ENCODE peak calls at places on chromosomes 3 and 15, in seven cellular contexts. L is H9, K is heart right ventricle, G is lung, S is OCI-LY7, Q is cardiac muscle cell, E is upper lobe of right lung. Z is an unnamed sample. For H3K4me1, the result is how much of the 10 kb centered on the place peaks cover.

GRCh38 chr3:126373682-126374601 is 16.7 kb upstream of the KLF15 start:
- DNase-seq in L (no peak), K (no peak), G (peak), S (no peak), Q (peak), E (peak), Z (no peak)

GRCh38 chr15:70147178-70147760 is 49.6 kb upstream of the TLE3 start:
- DNase-seq in L (no peak), K (no peak), G (no peak), S (no peak), Q (no peak), E (no peak), Z (no peak)

GRCh38 chr15:97750071-97750470 is 210.4 kb upstream of the ARRDC4 start:
- DNase-seq in L (no peak), K (no peak), G (no peak), S (no peak), Q (no peak), E (no peak), Z (no peak)

GRCh38 chr3:162141232-162141631 is 644.6 kb downstream of the OTOL1 start:
- DNase-seq in L (no peak), K (no peak), G (no peak), S (no peak), Q (peak), E (no peak), Z (no peak)

GRCh38 chr3:127445581-127446368 is 144.8 kb downstream of the TPRA1 start:
- DNase-seq in L (peak), K (no peak), G (no peak), S (no peak), Q (no peak), E (peak), Z (no peak)

GRCh38 chr3:141789281-141789680 is 26.1 kb downstream of the GRK7 start:
- DNase-seq in L (no peak), K (no peak), G (no peak), S (peak), Q (no peak), E (no peak), Z (no peak)

GRCh38 chr3:25171118-25171912 is 256.7 kb upstream of the RARB start:
- DNase-seq in L (no peak), K (no peak), G (no peak), S (no peak), Q (no peak), E (no peak), Z (no peak)

GRCh38 chr15:101172421-101173097 is 79.3 kb downstream of the CHSY1 start:
- DNase-seq in L (no peak), K (no peak), G (no peak), S (no peak), Q (peak), E (no peak), Z (no peak)

GRCh38 chr3:55624238-55624637 is 137.1 kb upstream of the WNT5A start:
- DNase-seq in L (no peak), K (no peak), G (peak), S (no peak), Q (no peak), E (no peak), Z (no peak)

GRCh38 chr3:5197022-5197421 is 9.5 kb downstream of the EDEM1 start:
- DNase-seq in L (no peak), K (no peak), G (no peak), S (no peak), Q (peak), E (no peak), Z (no peak)

GRCh38 chr3:5197470-5198312 is 10.2 kb downstream of the EDEM1 start:
- DNase-seq in L (no peak), K (no peak), G (no peak), S (peak), Q (peak), E (no peak), Z (no peak)

GRCh38 chr3:5198313-5198677 is 10.8 kb downstream of the EDEM1 start:
- DNase-seq in L (no peak), K (no peak), G (no peak), S (no peak), Q (no peak), E (no peak), Z (no peak)

GRCh38 chr3:5201536-5201935 is 14.0 kb downstream of the EDEM1 start:
- DNase-seq in L (no peak), K (no peak), G (no peak), S (no peak), Q (no peak), E (no peak), Z (no peak)

GRCh38 chr3:5198986-5199731 is 11.7 kb downstream of the EDEM1 start:
- DNase-seq in L (no peak), K (no peak), G (no peak), S (no peak), Q (no peak), E (no peak), Z (no peak)
- H3K4me1 ChIP-seq in L (under half), K (under half), G (under half), S (half or more), Q (under half), E (half or more), Z (under half)

GRCh38 chr3:29291262-29291981 is 10.6 kb downstream of the RBMS3 start:
- DNase-seq in L (no peak), K (no peak), G (no peak), S (no peak), Q (no peak), E (no peak), Z (no peak)
- H3K4me1 ChIP-seq in L (under half), K (under half), G (under half), S (under half), Q (under half), E (under half), Z (under half)

GRCh38 chr3:152283492-152284381 is 15.0 kb downstream of the MBNL1 start:
- DNase-seq in L (no peak), K (no peak), G (no peak), S (no peak), Q (no peak), E (no peak), Z (no peak)
- H3K4me1 ChIP-seq in L (under half), K (half or more), G (under half), S (half or more), Q (half or more), E (half or more), Z (under half)

GRCh38 chr3:23832523-23832922 is 26.8 kb downstream of the UBE2E1 start:
- DNase-seq in L (no peak), K (no peak), G (no peak), S (no peak), Q (no peak), E (no peak), Z (no peak)

GRCh38 chr3:23836536-23837230 is 30.9 kb downstream of the UBE2E1 start:
- DNase-seq in L (no peak), K (no peak), G (no peak), S (no peak), Q (no peak), E (no peak), Z (no peak)

GRCh38 chr3:23835807-23836206 is 30.1 kb downstream of the UBE2E1 start:
- DNase-seq in L (no peak), K (no peak), G (no peak), S (no peak), Q (no peak), E (no peak), Z (no peak)

GRCh38 chr3:23834082-23834870 is 28.5 kb downstream of the UBE2E1 start:
- DNase-seq in L (no peak), K (no peak), G (no peak), S (peak), Q (no peak), E (no peak), Z (no peak)

DNA sequence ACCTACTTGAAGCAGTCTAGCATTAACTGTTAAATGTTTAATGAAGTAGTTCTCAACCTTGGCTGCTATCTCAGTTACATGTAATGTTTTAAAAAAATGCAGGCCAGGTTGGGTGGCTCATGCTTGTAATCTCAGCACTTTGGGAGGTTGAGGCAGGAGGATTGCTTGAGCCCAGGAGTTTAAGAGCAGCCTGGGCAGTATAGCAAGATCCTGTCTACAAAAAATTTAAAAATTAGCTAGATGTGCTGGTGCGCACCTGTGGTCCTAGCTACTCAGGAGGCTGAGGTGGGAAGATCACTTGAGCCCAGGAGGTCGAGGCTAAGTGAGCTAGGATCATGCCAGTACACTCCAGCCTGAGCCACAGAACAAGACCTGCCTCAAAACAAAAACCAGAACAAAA is 29.3 kb downstream of the UBE2E1 start:
- DNase-seq in L (no peak), K (no peak), G (no peak), S (no peak), Q (no peak), E (no peak), Z (no peak)
- H3K4me1 ChIP-seq in L (under half), K (under half), G (under half), S (under half), Q (under half), E (under half), Z (under half)

DNA sequence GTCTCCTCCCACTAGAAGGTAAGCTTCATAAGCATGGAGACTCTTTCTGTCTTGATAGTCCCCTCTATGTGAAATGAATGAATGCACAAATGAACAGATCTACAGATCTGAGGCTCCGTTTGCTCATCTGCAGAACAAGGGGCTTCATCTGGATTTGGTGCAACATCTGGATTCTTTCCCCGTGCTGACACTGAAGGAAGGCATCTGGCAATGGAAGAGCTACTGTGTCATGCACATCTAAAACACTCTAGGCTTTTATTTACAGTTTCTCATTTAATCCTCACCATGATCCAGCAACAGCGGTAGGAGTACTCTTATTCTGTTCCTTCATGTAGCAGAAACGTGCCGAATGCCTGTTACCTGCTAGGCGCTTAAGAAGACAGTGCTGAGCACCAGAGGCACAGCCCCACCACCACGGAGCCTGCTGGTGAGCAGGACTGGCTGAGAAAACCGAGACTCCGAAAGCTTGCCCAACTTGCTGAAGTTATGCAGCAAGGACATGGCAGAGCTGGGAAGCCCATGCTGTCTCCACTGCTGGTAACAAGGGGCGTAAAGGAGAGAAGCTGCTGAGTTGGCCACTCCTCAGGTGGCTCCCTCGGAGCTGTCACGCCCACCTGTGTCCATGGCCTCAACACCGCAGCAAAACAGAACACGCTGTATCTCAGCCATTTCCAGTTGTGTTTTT is 31.1 kb downstream of the LSM3 start:
- DNase-seq in L (no peak), K (no peak), G (no peak), S (no peak), Q (peak), E (no peak), Z (no peak)
- H3K4me1 ChIP-seq in L (under half), K (under half), G (under half), S (under half), Q (under half), E (under half), Z (under half)

DNA sequence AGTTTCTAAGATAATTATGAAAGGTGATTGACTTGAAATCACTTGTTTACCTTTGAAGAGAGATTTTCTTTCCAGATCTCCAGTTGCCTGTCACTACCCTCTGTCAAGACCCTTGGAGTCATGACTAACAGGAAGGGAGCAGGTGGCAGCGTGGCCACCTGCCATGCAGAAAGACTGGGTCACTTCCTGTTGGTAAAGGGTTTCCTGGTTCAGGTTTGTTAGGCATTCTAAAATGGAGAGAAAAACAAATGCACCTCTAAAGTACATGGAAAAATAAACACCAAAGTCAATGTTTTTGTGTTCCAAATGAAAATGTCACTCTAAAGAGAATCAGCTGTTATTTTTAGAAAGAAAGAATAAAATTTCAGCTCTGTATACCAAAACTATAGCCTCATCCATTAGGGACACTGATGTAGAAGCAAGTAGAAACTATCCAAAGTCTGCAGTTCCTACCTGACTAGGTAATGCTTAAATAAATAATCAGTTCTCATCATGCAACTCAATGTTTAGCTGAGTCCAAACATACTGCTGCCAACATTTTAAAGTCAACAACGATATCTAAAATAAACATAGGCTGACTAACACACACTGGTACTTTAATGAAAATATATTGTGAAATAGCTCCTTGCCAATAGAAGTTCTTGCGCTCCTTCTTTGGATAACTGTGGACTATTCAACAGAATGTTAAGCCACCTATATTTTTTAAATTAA is 23.9 kb upstream of the TM4SF1 start:
- DNase-seq in L (no peak), K (no peak), G (no peak), S (peak), Q (peak), E (peak), Z (peak)
- H3K4me1 ChIP-seq in L (under half), K (under half), G (under half), S (under half), Q (under half), E (under half), Z (under half)

GRCh38 chr3:72440491-72440890 is 407.8 kb downstream of the SHQ1 start:
- DNase-seq in L (no peak), K (no peak), G (no peak), S (peak), Q (no peak), E (no peak), Z (no peak)
- H3K4me1 ChIP-seq in L (under half), K (under half), G (under half), S (half or more), Q (under half), E (under half), Z (under half)

GRCh38 chr3:38458796-38459498 is 5.3 kb downstream of the ACVR2B start:
- DNase-seq in L (no peak), K (peak), G (peak), S (no peak), Q (peak), E (peak), Z (peak)
- H3K4me1 ChIP-seq in L (under half), K (half or more), G (under half), S (under half), Q (under half), E (under half), Z (under half)

DNA sequence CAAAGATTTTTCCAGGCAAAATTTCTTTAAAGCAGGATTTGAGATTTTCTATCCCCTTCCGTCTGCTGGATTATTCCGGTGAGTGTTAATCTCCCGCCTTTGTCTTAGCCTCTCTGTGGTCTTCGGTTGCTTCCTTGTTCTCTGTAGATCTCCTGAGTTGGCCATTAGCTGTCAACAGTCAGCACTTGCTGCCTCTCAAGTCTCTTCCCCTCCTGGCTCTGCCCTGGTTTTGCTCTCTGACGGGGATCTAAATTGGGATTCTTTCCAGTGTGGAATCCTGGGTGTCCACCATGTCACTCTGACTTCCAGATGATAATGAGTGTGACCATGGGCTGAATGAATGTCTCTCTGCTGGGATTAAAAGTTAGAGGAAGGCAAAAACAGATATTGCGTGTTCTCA is 121.5 kb downstream of the IGF1R start:
- DNase-seq in L (no peak), K (no peak), G (no peak), S (no peak), Q (no peak), E (no peak), Z (no peak)
- H3K4me1 ChIP-seq in L (under half), K (under half), G (under half), S (under half), Q (under half), E (under half), Z (under half)

GRCh38 chr3:175326041-175326440 is 466.9 kb downstream of the NAALADL2 start:
- DNase-seq in L (no peak), K (no peak), G (no peak), S (no peak), Q (no peak), E (no peak), Z (no peak)
- H3K4me1 ChIP-seq in L (under half), K (under half), G (under half), S (under half), Q (under half), E (under half), Z (under half)

Z was measured in mucosa of descending colon.